ENCODE peak calls at places on chromosomes 1 and 21, in six cellular contexts. V, W, B, Q, F and M are unnamed samples.
A peak's percentile ranks its signal among the peaks of the same experiment; 100 is the strongest.

GRCh38 chr1:48597663-48598062 is 125.7 kb upstream of the SPATA6 start:
- DNase-seq in V (no peak), F (no peak), W (no peak), B (no peak), Q (no peak), M (no peak)

GRCh38 chr1:87439821-87440220 is 111.1 kb downstream of the LMO4 start:
- DNase-seq in V (no peak), W (no peak), F (no peak), B (no peak), Q (no peak), M (no peak)

GRCh38 chr1:102191723-102192122 is 195.0 kb upstream of the OLFM3 start:
- DNase-seq in F (peak; percentile 4), V (no peak), B (peak; percentile 59), W (no peak), Q (peak; percentile 85), M (peak; percentile 39)

GRCh38 chr1:16243936-16244649 is 7.1 kb upstream of the CPLANE2 start:
- DNase-seq in W (no peak), Q (peak; percentile 87), V (peak; percentile 58), F (peak; percentile 91), B (peak; percentile 91), M (peak; percentile 85)

GRCh38 chr1:84246228-84246627 is 55.3 kb upstream of the SAMD13 start:
- DNase-seq in F (no peak), W (no peak), B (no peak), Q (no peak), V (no peak), M (no peak)

GRCh38 chr1:94755675-94756074 is 64.5 kb upstream of the SLC44A3 start:
- DNase-seq in F (peak; percentile 45), Q (no peak), W (no peak), B (no peak), V (peak; percentile 96), M (peak; percentile 16)

GRCh38 chr1:212127219-212127618 is 91.7 kb downstream of the DTL start:
- DNase-seq in B (no peak), W (no peak), F (no peak), Q (peak; percentile 50), V (no peak), M (no peak)

GRCh38 chr1:19044975-19045831 is 88.7 kb upstream of the IFFO2 start:
- DNase-seq in F (no peak), B (no peak), V (no peak), W (peak; percentile 62), Q (no peak), M (no peak)

GRCh38 chr1:27772071-27772470 is 948 bp upstream of the STX12 start:
- DNase-seq in V (no peak), F (no peak), W (no peak), Q (no peak), B (no peak), M (no peak)

GRCh38 chr1:66313446-66313845 is 220.5 kb upstream of the SGIP1 start:
- DNase-seq in V (no peak), F (no peak), B (no peak), Q (no peak), W (no peak), M (no peak)

GRCh38 chr1:44072204-44072603 is 40.9 kb upstream of the SLC6A9 start:
- DNase-seq in B (peak; percentile 58), W (no peak), Q (no peak), V (peak; percentile 89), F (peak; percentile 69), M (no peak)

GRCh38 chr21:39444406-39445145 is 1.0 kb downstream of the LCA5L start:
- DNase-seq in V (no peak), W (no peak), Q (peak; percentile 64), F (peak; percentile 30), B (peak; percentile 10), M (no peak)

GRCh38 chr1:223041481-223041880 is 101.6 kb downstream of the TLR5 start:
- DNase-seq in F (no peak), V (no peak), B (peak; percentile 12), Q (no peak), W (no peak), M (no peak)

GRCh38 chr1:3000671-3001470 is 20.4 kb upstream of the ACTRT2 start:
- DNase-seq in W (peak; percentile 68), F (no peak), Q (no peak), B (no peak), V (no peak), M (no peak)

GRCh38 chr1:219312967-219313366 is 139.3 kb downstream of the LYPLAL1 start:
- DNase-seq in Q (no peak), B (peak; percentile 96), V (no peak), F (no peak), W (no peak), M (no peak)

GRCh38 chr21:37483776-37484175 is 117.2 kb downstream of the DYRK1A start:
- DNase-seq in Q (peak; percentile 31), F (no peak), W (no peak), B (no peak), V (no peak), M (no peak)

GRCh38 chr1:156121441-156121840 is 6.9 kb downstream of the LMNA start:
- DNase-seq in Q (no peak), B (no peak), V (no peak), F (no peak), W (no peak), M (no peak)
- H3K4me3 ChIP-seq in Q (no peak overlapping the region), B (peak overlapping the region; percentile 54), V (peak overlapping the region; percentile 20), F (no peak overlapping the region), W (peak overlapping the region; percentile 27), M (no peak overlapping the region)

GRCh38 chr1:193190096-193190744 is 3.8 kb upstream of the B3GALT2 start:
- DNase-seq in V (no peak), Q (no peak), F (no peak), W (no peak), B (no peak), M (peak; percentile 13)
- TF ChIP-seq CTCF in V (peak; percentile 42), Q (peak; percentile 28), F (no peak), W (no peak), B (peak; percentile 39), M (peak; percentile 12)

GRCh38 chr1:184223216-184223615 is 163.6 kb upstream of the C1orf21 start:
- DNase-seq in W (no peak), V (no peak), F (peak; percentile 8), B (peak; percentile 72), Q (no peak), M (no peak)

GRCh38 chr1:184221087-184221486 is 165.7 kb upstream of the C1orf21 start:
- DNase-seq in Q (no peak), V (no peak), F (no peak), W (no peak), B (no peak), M (no peak)

GRCh38 chr1:184219414-184219813 is 167.4 kb upstream of the C1orf21 start:
- DNase-seq in F (no peak), W (no peak), Q (no peak), B (no peak), V (no peak), M (no peak)

GRCh38 chr1:184225501-184226487 is 161.0 kb upstream of the C1orf21 start:
- DNase-seq in V (no peak), W (peak; percentile 61), F (no peak), B (no peak), Q (no peak), M (no peak)

GRCh38 chr1:184222561-184223157 is 164.2 kb upstream of the C1orf21 start:
- DNase-seq in Q (peak; percentile 54), V (no peak), F (peak; percentile 64), W (no peak), B (peak; percentile 64), M (peak; percentile 52)
- H3K4me3 ChIP-seq in Q (no peak overlapping the region), V (peak overlapping the region; percentile 32), F (no peak overlapping the region), W (no peak overlapping the region), B (peak overlapping the region; percentile 68), M (no peak overlapping the region)

GRCh38 chr1:55140546-55140983 is 74.6 kb downstream of the USP24 start:
- DNase-seq in B (peak; percentile 92), F (peak; percentile 89), Q (peak; percentile 91), V (peak; percentile 72), W (no peak), M (peak; percentile 77)

GRCh38 chr1:55141295-55141893 is 73.8 kb downstream of the USP24 start:
- DNase-seq in Q (peak; percentile 3), W (no peak), F (no peak), V (no peak), B (no peak), M (no peak)

GRCh38 chr1:55144886-55145285 is 70.3 kb downstream of the USP24 start:
- DNase-seq in F (no peak), Q (no peak), V (no peak), W (no peak), B (no peak), M (no peak)

GRCh38 chr1:55146781-55147180 is 68.4 kb downstream of the USP24 start:
- DNase-seq in V (no peak), B (peak; percentile 18), F (peak; percentile 84), Q (no peak), W (no peak), M (no peak)

GRCh38 chr1:55143686-55144085 is 71.5 kb downstream of the USP24 start:
- DNase-seq in V (no peak), F (peak; percentile 50), Q (peak; percentile 51), B (peak; percentile 44), W (no peak), M (peak; percentile 31)
- TF ChIP-seq CTCF in V (no peak), F (peak; percentile 64), Q (peak; percentile 41), B (peak; percentile 55), W (no peak), M (peak; percentile 12)

GRCh38 chr1:158930504-158930903 is 848 bp upstream of the PYHIN1 start:
- DNase-seq in Q (no peak), V (no peak), W (no peak), F (no peak), B (no peak), M (peak; percentile 52)
- H3K4me3 ChIP-seq in Q (no peak overlapping the region), V (no peak overlapping the region), W (no peak overlapping the region), F (no peak overlapping the region), B (no peak overlapping the region), M (no peak overlapping the region)

GRCh38 chr21:35730325-35730724 is 330.0 kb downstream of the SETD4 start:
- DNase-seq in F (no peak), B (no peak), W (no peak), Q (no peak), V (no peak), M (no peak)
- TF ChIP-seq CTCF in F (peak; percentile 20), B (peak; percentile 33), W (no peak), Q (peak; percentile 26), V (no peak), M (no peak)

GRCh38 chr1:26282694-26283019 is 2.8 kb downstream of the SH3BGRL3 start:
- DNase-seq in Q (no peak), B (no peak), W (no peak), V (no peak), F (peak; percentile 31), M (no peak)
- H3K4me3 ChIP-seq in Q (no peak overlapping the region), B (no peak overlapping the region), W (no peak overlapping the region), V (peak overlapping the region; percentile 84), F (no peak overlapping the region), M (no peak overlapping the region)